ENCODE peak calls at places on chromosomes 11 and 22, in eight cellular contexts. Y, W, M, E, U, T, I and Q are unnamed samples.
A peak's percentile ranks its signal among the peaks of the same experiment; 100 is the strongest.

GRCh38 chr11:4025957-4026324 is 68.7 kb upstream of the RRM1 start:
- DNase-seq in M (no peak), I (no peak), W (no peak), E (no peak), U (no peak), T (no peak), Y (no peak), Q (no peak)

GRCh38 chr11:28673687-28674431 is 565.7 kb downstream of the METTL15 start:
- DNase-seq in I (no peak), M (no peak), U (no peak), E (no peak), Y (no peak), T (no peak), W (no peak), Q (no peak)

GRCh38 chr11:86722041-86722440 is 49.6 kb upstream of the ME3 start:
- DNase-seq in E (no peak), M (no peak), U (no peak), W (no peak), Y (no peak), T (no peak), I (no peak), Q (no peak)

GRCh38 chr11:3004481-3004880 is 12.4 kb upstream of the NAP1L4 start:
- DNase-seq in I (no peak), E (peak; percentile 41), U (peak; percentile 21), W (no peak), M (no peak), T (no peak), Y (no peak), Q (no peak)

GRCh38 chr11:3605279-3605662 is 36.5 kb downstream of the ART5 start:
- DNase-seq in T (no peak), E (no peak), I (no peak), U (no peak), Y (no peak), W (no peak), M (no peak), Q (no peak)

GRCh38 chr11:3201677-3202181 is 16.9 kb downstream of the MRGPRG start:
- DNase-seq in T (no peak), W (no peak), M (peak; percentile 3), I (no peak), E (no peak), Y (no peak), U (peak; percentile 46), Q (no peak)

GRCh38 chr11:25758145-25758661 is 573.7 kb upstream of the ANO3 start:
- DNase-seq in Y (no peak), T (no peak), U (no peak), W (no peak), M (no peak), E (no peak), I (no peak), Q (no peak)

GRCh38 chr22:49767355-49768062 is 60.2 kb downstream of the BRD1 start:
- DNase-seq in E (peak; percentile 61), W (peak; percentile 7), U (no peak), Y (no peak), I (no peak), T (no peak), M (peak; percentile 13), Q (no peak)

GRCh38 chr11:62547691-62548281 is 1.2 kb upstream of the AHNAK start:
- DNase-seq in T (no peak), E (peak; percentile 78), W (peak; percentile 48), Y (no peak), I (no peak), M (no peak), U (no peak), Q (peak; percentile 51)
- TF ChIP-seq EP300 in T (no peak), E (no peak), W (no peak), Y (peak; percentile 50), I (no peak), M (no peak), U (no peak), Q (no peak)

GRCh38 chr22:29700206-29700948 is 19.4 kb upstream of the CABP7 start:
- DNase-seq in I (no peak), T (no peak), W (no peak), E (no peak), M (no peak), U (no peak), Y (no peak), Q (no peak)

GRCh38 chr22:29703595-29704195 is 16.1 kb upstream of the CABP7 start:
- DNase-seq in W (no peak), U (no peak), Y (no peak), I (no peak), T (no peak), M (no peak), E (peak; percentile 59), Q (no peak)

GRCh38 chr22:29700949-29701927 is 18.6 kb upstream of the CABP7 start:
- DNase-seq in U (no peak), I (no peak), M (peak; percentile 24), W (peak; percentile 31), Y (no peak), E (no peak), T (no peak), Q (no peak)

GRCh38 chr22:29702931-29703594 is 16.7 kb upstream of the CABP7 start:
- DNase-seq in W (no peak), I (no peak), U (peak; percentile 82), T (no peak), E (no peak), Y (no peak), M (no peak), Q (no peak)

DNA sequence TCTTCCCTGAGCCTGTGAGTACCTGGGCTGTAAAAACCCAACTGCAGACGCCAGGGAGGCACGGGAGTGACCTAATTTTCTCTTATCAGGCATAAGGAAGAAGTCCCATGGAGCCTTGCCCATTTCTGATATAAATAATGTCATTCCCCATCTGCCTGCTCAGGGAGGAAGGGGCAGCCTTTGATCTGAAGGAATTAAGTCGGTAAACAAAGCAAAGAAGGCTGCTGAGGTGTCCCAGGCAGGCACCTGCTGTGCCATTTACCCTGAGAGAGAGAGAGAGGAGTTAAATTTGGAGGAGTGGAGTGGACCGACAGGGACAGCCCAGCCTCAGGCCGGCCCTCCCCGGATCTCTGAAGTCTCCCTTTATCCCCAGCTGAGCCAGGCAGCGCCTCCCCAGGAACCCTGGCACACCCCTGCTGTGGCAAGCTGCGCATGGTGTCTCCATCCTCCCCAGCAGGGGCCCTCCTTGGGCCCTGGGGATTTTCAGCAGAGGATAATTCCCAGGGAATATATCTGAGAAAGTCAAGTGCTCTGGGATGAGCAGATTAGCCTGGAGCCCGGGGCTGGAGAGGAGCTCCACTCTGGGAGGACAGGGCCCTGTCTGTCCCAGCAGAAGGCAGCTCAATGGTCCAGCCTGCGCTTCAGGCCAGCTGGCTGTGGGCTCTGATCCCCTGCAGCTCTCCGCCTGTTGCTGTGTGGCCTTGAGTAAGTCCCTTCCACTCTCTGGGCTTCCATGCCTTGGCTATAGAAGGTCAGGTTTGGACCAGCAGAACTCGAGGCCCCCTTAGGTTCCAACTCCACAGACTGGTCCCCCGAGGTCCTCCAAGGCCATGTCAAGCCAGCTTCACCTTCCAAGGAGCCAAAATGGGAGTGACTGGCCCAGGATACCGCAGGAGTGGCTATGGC is 17.5 kb upstream of the CABP7 start:
- DNase-seq in W (peak; percentile 30), I (no peak), E (no peak), T (no peak), Y (no peak), M (peak; percentile 23), U (no peak), Q (no peak)
- TF ChIP-seq CTCF in W (no peak), I (no peak), E (no peak), T (no peak), Y (peak; percentile 7), M (no peak), U (no peak), Q (no peak)

DNA sequence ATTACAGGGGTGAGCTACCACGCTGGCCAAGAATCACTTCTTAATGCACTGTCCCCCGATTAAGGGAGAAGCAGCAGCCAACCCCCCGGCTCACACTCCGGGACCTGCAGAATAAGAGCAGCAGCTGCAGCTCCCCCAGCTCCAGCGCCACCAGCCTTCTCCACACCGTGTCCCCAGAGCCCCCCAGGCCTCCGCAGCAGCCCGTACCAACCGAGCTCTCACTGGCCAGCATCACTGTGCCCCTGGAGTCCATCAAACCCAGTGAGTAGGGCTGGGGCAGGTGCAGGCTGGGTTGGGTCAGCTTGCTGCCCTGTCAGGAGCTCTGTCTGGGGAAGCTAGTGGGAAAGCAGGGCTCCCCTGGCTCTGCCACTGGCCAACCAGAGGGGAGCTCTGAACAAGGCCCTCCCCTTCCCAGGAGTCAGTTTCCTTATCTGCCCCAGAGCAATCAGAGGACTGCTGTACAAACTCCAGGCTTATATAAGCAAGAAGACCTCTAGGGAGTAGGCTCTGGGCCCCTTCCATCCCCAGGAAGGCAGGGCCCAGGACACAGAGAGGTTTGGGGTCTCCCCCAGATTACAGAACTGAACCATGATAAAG is 8.5 kb upstream of the SH3BP1 start:
- DNase-seq in M (no peak), E (peak; percentile 64), U (no peak), Y (no peak), W (no peak), I (no peak), T (no peak), Q (peak; percentile 56)
- TF ChIP-seq EP300 in M (no peak), E (no peak), U (no peak), Y (no peak), W (no peak), I (no peak), T (no peak), Q (no peak)

GRCh38 chr11:22331771-22332170 is 6.4 kb upstream of the SLC17A6 start:
- DNase-seq in E (no peak), Y (no peak), M (no peak), U (no peak), W (no peak), T (no peak), I (no peak), Q (no peak)
- TF ChIP-seq CTCF in E (no peak), Y (no peak), M (no peak), U (no peak), W (peak; percentile 36), T (no peak), I (no peak), Q (no peak)

DNA sequence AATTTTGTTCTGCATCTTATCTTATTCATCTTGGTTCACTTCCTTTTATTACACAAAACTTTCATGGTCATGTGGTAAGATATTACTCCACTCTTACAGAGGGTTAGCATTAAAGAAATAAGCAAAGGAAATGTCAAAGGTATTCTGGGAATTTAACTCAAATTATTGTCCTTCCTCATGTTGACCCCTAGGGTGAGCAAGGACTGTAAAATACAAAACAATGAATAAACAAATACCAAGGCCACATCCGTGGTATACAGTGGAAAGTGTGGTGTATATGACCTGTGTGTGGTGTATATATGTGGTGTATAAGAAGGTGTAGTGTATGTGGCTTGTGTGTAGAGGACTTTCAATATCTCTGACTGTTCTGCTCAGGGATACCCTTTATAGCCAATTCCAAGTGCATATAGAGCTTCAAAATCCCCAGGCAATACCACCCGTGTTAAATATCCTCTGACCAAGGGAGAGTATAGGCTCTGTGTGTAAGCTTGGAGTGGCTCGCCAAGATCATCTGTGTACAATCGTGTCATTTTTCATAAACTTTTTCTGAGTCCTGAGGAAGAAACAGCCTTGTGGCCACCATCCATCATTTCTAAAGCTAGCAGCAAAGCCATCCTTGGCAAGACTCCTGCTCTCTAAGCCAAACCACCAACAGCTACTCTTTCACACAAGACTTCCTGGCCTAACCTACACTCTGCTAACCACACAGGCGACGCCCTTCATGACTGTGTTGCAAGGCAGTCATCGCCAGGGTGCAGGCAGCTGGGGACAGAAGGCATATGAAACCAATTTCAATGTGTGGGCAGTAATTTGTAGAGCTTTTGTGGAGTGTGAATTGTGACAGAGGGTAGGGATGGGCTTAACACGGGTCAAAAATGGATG is 548.0 kb downstream of the ETS1 start:
- DNase-seq in U (no peak), Y (peak; percentile 33), M (peak; percentile 48), T (no peak), E (no peak), I (no peak), W (no peak), Q (peak; percentile 43)
- TF ChIP-seq EP300 in U (no peak), Y (peak; percentile 28), M (no peak), T (no peak), E (no peak), I (no peak), W (no peak), Q (no peak)

GRCh38 chr11:34065505-34066203 is 14.1 kb downstream of the CAPRIN1 start:
- DNase-seq in T (no peak), I (no peak), W (no peak), M (no peak), U (no peak), Y (no peak), E (no peak), Q (no peak)
- TF ChIP-seq CTCF in T (no peak), I (no peak), W (no peak), M (no peak), U (no peak), Y (no peak), E (no peak), Q (no peak)